ENCODE peak calls at places on chromosomes 5 and 9, in four cellular contexts. B, V, D and I are unnamed samples.

GRCh38 chr5:153770066-153770465 is 268.6 kb downstream of the FAM114A2 start:
- DNase-seq in B (no peak), V (no peak), D (no peak), I (no peak)

GRCh38 chr9:35951736-35952135 is 6.2 kb downstream of the OR2S2 start:
- DNase-seq in B (no peak), V (no peak), D (no peak), I (no peak)

GRCh38 chr9:116275418-116276295 is 122.1 kb downstream of the PAPPA start:
- DNase-seq in B (no peak), V (no peak), D (no peak), I (no peak)

GRCh38 chr9:105837261-105837660 is 142.9 kb downstream of the TMEM38B start:
- DNase-seq in B (no peak), V (no peak), D (no peak), I (no peak)

GRCh38 chr9:4397917-4398316 is 92.4 kb upstream of the SLC1A1 start:
- DNase-seq in B (no peak), V (no peak), D (no peak), I (no peak)

GRCh38 chr5:98978528-98978927 is 49.7 kb upstream of the CHD1 start:
- DNase-seq in B (no peak), V (no peak), D (no peak), I (no peak)

GRCh38 chr5:126462239-126463014 is 39.2 kb downstream of the GRAMD2B start:
- DNase-seq in B (no peak), V (no peak), D (no peak), I (no peak)

GRCh38 chr9:3576358-3576757 is 50.6 kb upstream of the RFX3 start:
- DNase-seq in B (peak; percentile 53), V (peak; percentile 13), D (no peak), I (no peak)

GRCh38 chr9:134633362-134634142 is 8.1 kb upstream of the COL5A1 start:
- DNase-seq in B (peak; percentile 26), V (no peak), D (no peak), I (no peak)

GRCh38 chr5:102833146-102833545 is 78.0 kb downstream of the PAM start:
- DNase-seq in B (no peak), V (no peak), D (no peak), I (no peak)

GRCh38 chr5:12272389-12272788 is 368.1 kb upstream of the CTNND2 start:
- DNase-seq in B (no peak), V (no peak), D (no peak), I (no peak)

GRCh38 chr9:101791938-101792337 is 53.5 kb upstream of the GRIN3A start:
- DNase-seq in B (no peak), V (peak; percentile 33), D (peak; percentile 31), I (no peak)

GRCh38 chr5:65916636-65917035 is 9.7 kb upstream of the ERBIN start:
- DNase-seq in B (no peak), V (no peak), D (no peak), I (no peak)

GRCh38 chr5:162786234-162786633 is 651.2 kb upstream of the CCNG1 start:
- DNase-seq in B (no peak), V (no peak), D (no peak), I (no peak)

GRCh38 chr9:37378613-37379004 is 43.9 kb upstream of the GRHPR start:
- DNase-seq in B (no peak), V (no peak), D (no peak), I (no peak)

GRCh38 chr5:117454716-117455212 is 880.1 kb upstream of the SEMA6A start:
- DNase-seq in B (peak; percentile 46), V (peak; percentile 48), D (peak; percentile 50), I (no peak)

GRCh38 chr9:87515086-87515485 is 17.4 kb downstream of the DAPK1 start:
- DNase-seq in B (no peak), V (no peak), D (no peak), I (no peak)

GRCh38 chr9:106648799-106649198 is 214.2 kb upstream of the ZNF462 start:
- DNase-seq in B (no peak), V (no peak), D (no peak), I (no peak)

GRCh38 chr5:108728566-108729305 is 19.0 kb upstream of the FER start:
- DNase-seq in B (no peak), V (no peak), D (no peak), I (peak; percentile 44)

GRCh38 chr9:124286292-124286931 is 28.7 kb downstream of the NEK6 start:
- DNase-seq in B (no peak), V (no peak), D (no peak), I (no peak)

GRCh38 chr5:37888476-37888875 is 48.6 kb upstream of the GDNF start:
- DNase-seq in B (no peak), V (no peak), D (no peak), I (no peak)

GRCh38 chr5:10789021-10789420 is 28.0 kb upstream of the DAP start:
- DNase-seq in B (peak; percentile 57), V (no peak), D (no peak), I (no peak)

GRCh38 chr9:7780261-7780988 is 19.2 kb downstream of the DMAC1 start:
- DNase-seq in B (no peak), V (no peak), D (no peak), I (no peak)

GRCh38 chr5:135821061-135821781 is 13.2 kb upstream of the SLC25A48 start:
- DNase-seq in B (no peak), V (no peak), D (no peak), I (no peak)

GRCh38 chr5:146818790-146819189 is 59.8 kb downstream of the PPP2R2B start:
- DNase-seq in B (no peak), V (no peak), D (no peak), I (no peak)

GRCh38 chr9:17775646-17776045 is 196.8 kb downstream of the SH3GL2 start:
- DNase-seq in B (no peak), V (no peak), D (no peak), I (no peak)

GRCh38 chr5:163586431-163587033 is 81.1 kb downstream of the MAT2B start:
- DNase-seq in B (no peak), V (no peak), D (no peak), I (no peak)

GRCh38 chr5:159106569-159107282 is 7.0 kb upstream of the EBF1 start:
- DNase-seq in B (peak; percentile 87), V (peak; percentile 85), D (peak; percentile 24), I (peak; percentile 52)

GRCh38 chr5:173228107-173228506 is 6.9 kb downstream of the NKX2-5 start:
- DNase-seq in B (no peak), V (no peak), D (no peak), I (no peak)

GRCh38 chr9:132372177-132373095 is 17.6 kb upstream of the SETX start:
- DNase-seq in B (peak; percentile 61), V (peak; percentile 55), D (no peak), I (no peak)

GRCh38 chr5:132421442-132421841 is 51.9 kb downstream of the SLC22A5 start:
- DNase-seq in B (no peak), V (no peak), D (no peak), I (no peak)

GRCh38 chr5:132419517-132420468 is 50.3 kb downstream of the SLC22A5 start:
- DNase-seq in B (peak; percentile 83), V (peak; percentile 63), D (peak; percentile 54), I (peak; percentile 41)

GRCh38 chr5:132422720-132423442 is 53.4 kb downstream of the SLC22A5 start:
- DNase-seq in B (peak; percentile 75), V (no peak), D (peak; percentile 81), I (no peak)

GRCh38 chr5:132418876-132419275 is 49.4 kb downstream of the SLC22A5 start:
- DNase-seq in B (no peak), V (no peak), D (no peak), I (no peak)

GRCh38 chr5:132420706-132421272 is 51.3 kb downstream of the SLC22A5 start:
- DNase-seq in B (no peak), V (no peak), D (no peak), I (no peak)
- H3K4me1 ChIP-seq in B (peaks cover 93% of the 10 kb centered on the region), V (no peaks in the 10 kb centered on the region), D (peaks cover 52% of the 10 kb centered on the region), I (peaks cover 76% of the 10 kb centered on the region)

DNA sequence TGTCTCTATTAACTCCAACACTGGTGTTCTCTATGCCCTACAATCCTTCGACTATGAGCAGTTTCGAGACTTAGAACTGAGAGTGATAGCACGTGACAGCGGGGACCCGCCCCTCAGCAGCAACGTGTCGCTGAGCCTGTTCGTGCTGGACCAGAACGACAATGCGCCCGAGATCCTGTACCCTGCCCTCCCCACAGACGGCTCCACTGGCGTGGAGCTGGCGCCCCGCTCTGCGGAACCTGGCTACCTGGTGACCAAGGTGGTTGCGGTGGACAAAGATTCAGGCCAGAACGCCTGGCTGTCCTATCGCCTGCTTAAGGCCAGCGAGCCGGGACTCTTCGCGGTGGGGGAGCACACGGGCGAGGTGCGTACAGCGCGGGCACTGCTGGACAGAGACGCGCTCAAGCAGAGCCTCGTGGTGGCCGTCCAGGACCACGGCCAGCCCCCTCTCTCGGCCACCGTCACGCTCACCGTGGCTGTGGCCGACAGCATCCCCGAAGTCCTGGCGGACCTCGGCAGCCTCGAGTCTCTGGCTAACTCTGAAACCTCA is 2.0 kb downstream of the PCDHGA11 start:
- DNase-seq in B (no peak), V (no peak), D (no peak), I (no peak)
- H3K9me3 ChIP-seq in B (peaks cover 15% of the 10 kb centered on the region), V (peaks cover 23% of the 10 kb centered on the region), D (peaks cover 30% of the 10 kb centered on the region), I (peaks cover 14% of the 10 kb centered on the region)

GRCh38 chr9:131112374-131113159 is 12.8 kb upstream of the NUP214 start:
- DNase-seq in B (no peak), V (no peak), D (no peak), I (no peak)
- H3K27ac ChIP-seq in B (no peak overlapping the region), V (peak overlapping the region; percentile 90), D (no peak overlapping the region), I (no peak overlapping the region)

GRCh38 chr9:130448771-130449170 is 4.0 kb downstream of the ASS1 start:
- DNase-seq in B (no peak), V (no peak), D (no peak), I (no peak)
- H3K4me1 ChIP-seq in B (peaks cover 40% of the 10 kb centered on the region), V (no peaks in the 10 kb centered on the region), D (peaks cover 87% of the 10 kb centered on the region), I (peaks cover 7% of the 10 kb centered on the region)

GRCh38 chr5:141135030-141135717 is at the start of gene PCDHB5:
- DNase-seq in B (no peak), V (peak; percentile 33), D (no peak), I (no peak)

DNA sequence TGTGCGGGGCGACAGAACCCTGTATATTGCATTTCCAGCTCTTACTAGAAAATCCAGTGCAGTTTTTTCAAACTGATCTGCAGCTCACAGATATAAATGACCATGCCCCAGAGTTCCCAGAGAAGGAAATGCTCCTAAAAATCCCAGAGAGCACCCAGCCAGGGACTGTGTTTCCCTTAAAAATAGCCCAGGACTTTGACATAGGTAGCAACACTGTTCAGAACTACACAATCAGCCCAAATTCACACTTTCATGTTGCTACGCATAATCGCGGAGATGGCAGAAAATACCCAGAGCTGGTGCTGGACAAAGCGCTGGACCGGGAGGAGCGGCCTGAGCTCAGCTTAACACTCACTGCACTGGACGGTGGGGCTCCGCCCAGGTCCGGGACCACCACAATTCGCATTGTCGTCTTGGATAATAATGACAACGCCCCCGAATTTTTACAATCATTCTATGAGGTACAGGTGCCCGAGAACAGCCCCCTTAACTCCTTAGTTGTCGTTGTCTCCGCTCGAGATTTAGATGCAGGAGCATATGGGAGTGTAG is 786 bp downstream of the PCDHB5 start:
- DNase-seq in B (no peak), V (no peak), D (no peak), I (no peak)
- H3K9me3 ChIP-seq in B (peaks cover 24% of the 10 kb centered on the region), V (no peaks in the 10 kb centered on the region), D (peaks cover 9% of the 10 kb centered on the region), I (no peaks in the 10 kb centered on the region)

DNA sequence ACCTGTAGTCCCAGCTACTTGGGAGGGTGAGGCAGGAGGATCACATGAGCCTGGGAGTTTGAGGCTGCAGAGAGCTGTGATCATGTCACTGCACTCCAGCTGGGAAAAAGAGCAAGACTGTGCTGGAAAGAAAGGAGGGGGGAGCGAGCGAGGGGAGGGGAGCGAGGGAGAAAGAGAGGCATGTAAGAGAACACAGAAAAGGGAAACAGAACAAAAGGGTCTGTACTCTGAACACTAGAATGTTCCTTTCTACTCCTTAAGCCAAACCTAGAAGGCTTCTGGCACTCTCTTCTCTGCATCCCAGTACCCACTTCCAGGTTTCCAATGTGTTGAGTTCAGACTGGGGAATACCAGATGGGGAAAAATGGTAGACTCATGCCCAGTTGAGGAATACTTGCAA is 35.1 kb downstream of the SEMA4D start:
- DNase-seq in B (no peak), V (no peak), D (no peak), I (no peak)
- H3K27ac ChIP-seq in B (no peak overlapping the region), V (no peak overlapping the region), D (no peak overlapping the region), I (peak overlapping the region; percentile 77)